ENCODE peak calls at places on chromosomes 16 and 17, in eight cellular contexts. One of them, this sample, is unnamed.
A peak's percentile ranks its signal among the peaks of the same experiment; 100 is the strongest.

GRCh38 chr16:9302102-9302501 is 210.7 kb downstream of the HAPSTR1 start:
- DNase-seq in left ventricle myocardium inferior: no peak
- DNase-seq in fibroblast of mammary gland: no peak
- DNase-seq in NCI-H1048: no peak
- DNase-seq in M059J: no peak
- DNase-seq in AG20443: no peak
- DNase-seq in activated T-cell treated with anti-CD3 and anti-CD28 coated beads for 24 hours: no peak
- DNase-seq in lower lobe of right lung: no peak
- DNase-seq in this sample: no peak

GRCh38 chr16:56635441-56635967 is 3.0 kb upstream of the MT1A start:
- DNase-seq in left ventricle myocardium inferior: no peak
- DNase-seq in fibroblast of mammary gland: no peak
- DNase-seq in NCI-H1048: no peak
- DNase-seq in M059J: no peak
- DNase-seq in AG20443: no peak
- DNase-seq in activated T-cell treated with anti-CD3 and anti-CD28 coated beads for 24 hours: no peak
- DNase-seq in lower lobe of right lung: no peak
- DNase-seq in this sample: no peak

GRCh38 chr16:2985893-2986355 is 5.7 kb upstream of the PKMYT1 start:
- DNase-seq in left ventricle myocardium inferior: peak; percentile 70
- DNase-seq in fibroblast of mammary gland: no peak
- DNase-seq in NCI-H1048: no peak
- DNase-seq in M059J: no peak
- DNase-seq in AG20443: no peak
- DNase-seq in activated T-cell treated with anti-CD3 and anti-CD28 coated beads for 24 hours: no peak
- DNase-seq in lower lobe of right lung: no peak
- DNase-seq in this sample: no peak

GRCh38 chr17:13503526-13503925 is 98.2 kb downstream of the HS3ST3A1 start:
- DNase-seq in left ventricle myocardium inferior: no peak
- DNase-seq in fibroblast of mammary gland: no peak
- DNase-seq in NCI-H1048: no peak
- DNase-seq in M059J: peak; percentile 28
- DNase-seq in AG20443: no peak
- DNase-seq in activated T-cell treated with anti-CD3 and anti-CD28 coated beads for 24 hours: no peak
- DNase-seq in lower lobe of right lung: no peak
- DNase-seq in this sample: no peak

GRCh38 chr16:931651-932500 is 38.9 kb downstream of the LMF1 start:
- DNase-seq in left ventricle myocardium inferior: no peak
- DNase-seq in fibroblast of mammary gland: no peak
- DNase-seq in NCI-H1048: no peak
- DNase-seq in M059J: no peak
- DNase-seq in AG20443: no peak
- DNase-seq in activated T-cell treated with anti-CD3 and anti-CD28 coated beads for 24 hours: no peak
- DNase-seq in lower lobe of right lung: no peak
- DNase-seq in this sample: no peak

GRCh38 chr17:57523926-57524634 is 221.0 kb downstream of the CCDC182 start:
- DNase-seq in left ventricle myocardium inferior: peak; percentile 73
- DNase-seq in fibroblast of mammary gland: peak; percentile 31
- DNase-seq in NCI-H1048: no peak
- DNase-seq in M059J: peak; percentile 86
- DNase-seq in AG20443: peak; percentile 55
- DNase-seq in activated T-cell treated with anti-CD3 and anti-CD28 coated beads for 24 hours: no peak
- DNase-seq in lower lobe of right lung: peak; percentile 74
- DNase-seq in this sample: no peak

GRCh38 chr17:75625813-75626486 is 7.3 kb upstream of the SMIM5 start:
- DNase-seq in left ventricle myocardium inferior: no peak
- DNase-seq in fibroblast of mammary gland: peak; percentile 11
- DNase-seq in NCI-H1048: no peak
- DNase-seq in M059J: no peak
- DNase-seq in AG20443: peak; percentile 61
- DNase-seq in activated T-cell treated with anti-CD3 and anti-CD28 coated beads for 24 hours: no peak
- DNase-seq in lower lobe of right lung: no peak
- DNase-seq in this sample: no peak

GRCh38 chr17:34859652-34860051 is 101.6 kb downstream of the CCT6B start:
- DNase-seq in left ventricle myocardium inferior: no peak
- DNase-seq in fibroblast of mammary gland: no peak
- DNase-seq in NCI-H1048: no peak
- DNase-seq in M059J: no peak
- DNase-seq in AG20443: no peak
- DNase-seq in activated T-cell treated with anti-CD3 and anti-CD28 coated beads for 24 hours: no peak
- DNase-seq in lower lobe of right lung: no peak
- DNase-seq in this sample: no peak

GRCh38 chr16:89883346-89884040 is 10.1 kb downstream of the TCF25 start:
- DNase-seq in left ventricle myocardium inferior: no peak
- DNase-seq in fibroblast of mammary gland: no peak
- DNase-seq in NCI-H1048: no peak
- DNase-seq in M059J: no peak
- DNase-seq in AG20443: no peak
- DNase-seq in activated T-cell treated with anti-CD3 and anti-CD28 coated beads for 24 hours: no peak
- DNase-seq in lower lobe of right lung: no peak
- DNase-seq in this sample: no peak

GRCh38 chr17:83071966-83072562 is 7.3 kb upstream of the METRNL start:
- DNase-seq in left ventricle myocardium inferior: no peak
- DNase-seq in fibroblast of mammary gland: no peak
- DNase-seq in NCI-H1048: no peak
- DNase-seq in M059J: no peak
- DNase-seq in AG20443: no peak
- DNase-seq in activated T-cell treated with anti-CD3 and anti-CD28 coated beads for 24 hours: no peak
- DNase-seq in lower lobe of right lung: no peak
- DNase-seq in this sample: no peak

GRCh38 chr17:2054740-2055493 is at the start of gene HIC1:
- DNase-seq in left ventricle myocardium inferior: peak; percentile 83
- DNase-seq in fibroblast of mammary gland: peak; percentile 64
- DNase-seq in NCI-H1048: no peak
- DNase-seq in M059J: peak; percentile 66
- DNase-seq in AG20443: peak; percentile 86
- DNase-seq in activated T-cell treated with anti-CD3 and anti-CD28 coated beads for 24 hours: peak; percentile 78
- DNase-seq in lower lobe of right lung: peak; percentile 87
- DNase-seq in this sample: no peak

GRCh38 chr16:84526794-84527485 is 22.5 kb upstream of the MEAK7 start:
- DNase-seq in left ventricle myocardium inferior: peak; percentile 30
- DNase-seq in fibroblast of mammary gland: peak; percentile 80
- DNase-seq in NCI-H1048: no peak
- DNase-seq in M059J: peak; percentile 77
- DNase-seq in AG20443: peak; percentile 71
- DNase-seq in activated T-cell treated with anti-CD3 and anti-CD28 coated beads for 24 hours: no peak
- DNase-seq in lower lobe of right lung: peak; percentile 39
- DNase-seq in this sample: no peak

GRCh38 chr17:57773557-57773956 is 28.5 kb upstream of the CCDC182 start:
- DNase-seq in left ventricle myocardium inferior: no peak
- DNase-seq in fibroblast of mammary gland: no peak
- DNase-seq in NCI-H1048: no peak
- DNase-seq in M059J: no peak
- DNase-seq in AG20443: no peak
- DNase-seq in activated T-cell treated with anti-CD3 and anti-CD28 coated beads for 24 hours: no peak
- DNase-seq in lower lobe of right lung: no peak
- DNase-seq in this sample: no peak

GRCh38 chr16:81795193-81795592 is 16.1 kb downstream of the PLCG2 start:
- DNase-seq in left ventricle myocardium inferior: no peak
- DNase-seq in fibroblast of mammary gland: no peak
- DNase-seq in NCI-H1048: no peak
- DNase-seq in M059J: no peak
- DNase-seq in AG20443: no peak
- DNase-seq in activated T-cell treated with anti-CD3 and anti-CD28 coated beads for 24 hours: no peak
- DNase-seq in lower lobe of right lung: no peak
- DNase-seq in this sample: no peak

This sample was measured in brain pericyte.